ENCODE peak calls at places on chromosomes 16 and 17, in six cellular contexts. R is foreskin fibroblast, E is foreskin keratinocyte, B is AG04449, J is fibroblast of mammary gland, I is Calu3. O is an unnamed sample.

GRCh38 chr16:80265624-80266306 is 275.0 kb upstream of the DYNLRB2 start:
- DNase-seq in R (no peak), E (no peak), B (no peak), J (peak; percentile 4), I (no peak), O (no peak)

GRCh38 chr17:78129385-78130079 is 977 bp upstream of the TMC6 start:
- DNase-seq in R (no peak), E (no peak), B (no peak), J (no peak), I (no peak), O (peak; percentile 79)

GRCh38 chr16:70577256-70577698 is 53.7 kb downstream of the SF3B3 start:
- DNase-seq in R (peak; percentile 94), E (no peak), B (no peak), J (peak; percentile 53), I (peak; percentile 27), O (peak; percentile 26)

GRCh38 chr16:50599494-50599893 is 51.3 kb downstream of the NKD1 start:
- DNase-seq in R (no peak), E (peak; percentile 69), B (no peak), J (no peak), I (no peak), O (no peak)

GRCh38 chr17:18356624-18357023 is 6.7 kb downstream of the SHMT1 start:
- DNase-seq in R (peak; percentile 40), E (no peak), B (no peak), J (peak; percentile 93), I (no peak), O (no peak)

GRCh38 chr17:19642373-19642893 is 6.1 kb upstream of the ALDH3A2 start:
- DNase-seq in R (no peak), E (no peak), B (no peak), J (no peak), I (no peak), O (no peak)

GRCh38 chr17:7579001-7579838 is at the start of gene CD68:
- DNase-seq in R (peak; percentile 95), E (peak; percentile 92), B (peak; percentile 59), J (peak; percentile 98), I (peak; percentile 76), O (peak; percentile 91)

GRCh38 chr16:80210787-80211186 is 330.0 kb upstream of the DYNLRB2 start:
- DNase-seq in R (no peak), E (no peak), B (no peak), J (no peak), I (no peak), O (no peak)

GRCh38 chr16:71552698-71553503 is 24.0 kb downstream of the TAT start:
- DNase-seq in R (no peak), E (no peak), B (no peak), J (no peak), I (peak; percentile 41), O (no peak)

GRCh38 chr16:24988137-24988535 is 27.0 kb downstream of the ARHGAP17 start:
- DNase-seq in R (no peak), E (no peak), B (no peak), J (peak; percentile 56), I (no peak), O (no peak)

GRCh38 chr17:40303009-40303657 is 5.8 kb upstream of the RARA start:
- DNase-seq in R (peak; percentile 72), E (peak; percentile 40), B (no peak), J (peak; percentile 79), I (peak; percentile 94), O (peak; percentile 63)

GRCh38 chr16:49969356-49970030 is 55.5 kb upstream of the CNEP1R1 start:
- DNase-seq in R (no peak), E (no peak), B (no peak), J (no peak), I (no peak), O (no peak)

GRCh38 chr17:73240561-73240960 is 21.1 kb downstream of the CPSF4L start:
- DNase-seq in R (no peak), E (peak; percentile 21), B (no peak), J (no peak), I (no peak), O (no peak)

GRCh38 chr17:41307647-41308046 is 1.5 kb downstream of the KRTAP16-1 start:
- DNase-seq in R (no peak), E (no peak), B (no peak), J (peak; percentile 28), I (no peak), O (no peak)

GRCh38 chr17:2723505-2723996 is 12.0 kb upstream of the CLUH start:
- DNase-seq in R (no peak), E (peak; percentile 10), B (no peak), J (no peak), I (no peak), O (no peak)

GRCh38 chr17:2722611-2723010 is 11.0 kb upstream of the CLUH start:
- DNase-seq in R (no peak), E (no peak), B (no peak), J (no peak), I (no peak), O (no peak)

GRCh38 chr17:2721603-2722002 is 10.0 kb upstream of the CLUH start:
- DNase-seq in R (no peak), E (no peak), B (no peak), J (no peak), I (no peak), O (peak; percentile 45)

GRCh38 chr17:2723997-2724782 is 12.6 kb upstream of the CLUH start:
- DNase-seq in R (no peak), E (peak; percentile 19), B (no peak), J (no peak), I (no peak), O (no peak)

GRCh38 chr17:2724783-2725164 is 13.2 kb upstream of the CLUH start:
- DNase-seq in R (no peak), E (peak; percentile 24), B (no peak), J (peak; percentile 37), I (peak; percentile 48), O (peak; percentile 46)
- TF ChIP-seq CTCF in R (no peak), E (peak; percentile 56), B (no peak), J (no peak), I (no peak), O (no peak)

DNA sequence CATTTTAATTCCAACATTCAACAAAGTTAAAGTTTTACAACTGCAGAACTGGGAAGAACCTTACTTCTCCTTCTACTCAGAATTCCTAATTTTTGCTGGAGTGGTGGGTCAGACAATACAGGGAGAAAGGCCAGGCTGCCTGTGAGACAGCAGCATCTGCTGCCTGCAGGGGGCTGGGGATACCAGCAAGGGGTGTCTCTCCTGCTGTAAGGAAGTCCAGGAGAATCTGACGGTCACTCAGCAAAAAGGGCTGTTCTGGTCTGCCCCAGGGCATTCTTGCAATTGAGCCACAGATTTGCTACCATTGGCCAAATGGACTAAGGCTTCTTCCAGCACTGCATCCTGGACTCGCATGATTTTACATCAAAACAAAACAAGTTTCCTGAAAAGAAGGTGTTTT is 426.6 kb upstream of the CDH11 start:
- DNase-seq in R (no peak), E (no peak), B (no peak), J (no peak), I (no peak), O (no peak)
- TF ChIP-seq CTCF in R (peak; percentile 31), E (peak; percentile 5), B (peak; percentile 45), J (peak; percentile 11), I (no peak), O (no peak)

DNA sequence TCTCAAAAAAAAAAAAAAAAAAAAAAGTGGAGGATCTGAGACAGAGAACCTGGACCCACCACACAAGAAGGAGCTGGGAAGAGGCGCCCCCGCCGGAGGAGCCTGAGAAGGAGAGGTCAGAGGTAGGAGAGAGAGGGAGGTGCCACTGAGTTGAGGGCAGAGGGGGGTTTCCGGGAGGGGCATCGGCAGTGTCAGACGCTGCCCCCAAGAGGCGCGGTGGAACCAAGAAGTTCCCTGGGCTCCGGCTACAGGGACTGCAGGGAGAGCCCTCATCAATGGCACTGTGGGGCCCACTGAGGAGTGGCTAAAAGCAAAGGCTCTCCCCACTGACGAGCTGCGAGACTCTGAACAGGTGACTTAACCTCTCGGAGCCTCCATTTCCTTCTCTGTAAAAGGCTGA is 4.2 kb downstream of the CCDC42 start:
- DNase-seq in R (no peak), E (no peak), B (no peak), J (no peak), I (no peak), O (peak; percentile 63)
- TF ChIP-seq CTCF in R (no peak), E (no peak), B (no peak), J (no peak), I (no peak), O (no peak)

GRCh38 chr16:56617212-56618085 is 8.1 kb upstream of the MT1E start:
- DNase-seq in R (peak; percentile 78), E (peak; percentile 47), B (no peak), J (peak; percentile 79), I (no peak), O (peak; percentile 81)
- TF ChIP-seq CTCF in R (no peak), E (no peak), B (no peak), J (no peak), I (no peak), O (no peak)

DNA sequence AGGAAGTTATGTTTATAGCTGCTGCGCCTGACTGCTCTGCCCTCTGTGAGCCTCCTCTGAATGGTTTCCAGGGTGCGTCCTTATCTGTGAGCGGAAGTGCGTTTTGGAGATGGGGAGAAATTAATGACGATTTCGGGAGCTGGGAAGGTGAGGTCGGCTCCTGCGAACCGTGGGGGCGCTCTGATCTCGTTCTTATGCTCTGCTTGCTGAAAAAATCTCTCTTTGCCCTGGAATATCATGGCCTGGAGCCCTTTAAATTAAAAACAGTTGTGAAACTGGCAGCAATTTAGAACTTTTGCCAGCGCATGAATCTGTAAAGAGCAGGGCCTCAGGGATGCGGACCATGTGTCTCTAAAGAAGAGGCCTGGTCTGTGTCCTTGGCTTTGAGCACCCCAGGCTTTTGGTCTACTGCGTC is 135.8 kb upstream of the ZFHX3 start:
- DNase-seq in R (peak; percentile 67), E (no peak), B (no peak), J (peak; percentile 33), I (no peak), O (no peak)
- TF ChIP-seq CTCF in R (peak; percentile 25), E (no peak), B (no peak), J (no peak), I (no peak), O (no peak)

O was measured in activated CD8-positive, alpha-beta T cell treated with anti-CD3 and anti-CD28 coated beads for 36 hours.